ENCODE peak calls at places on chromosomes 6 and 20, in five cellular contexts. F is 8988T; G is activated CD4-positive, alpha-beta T cell treated with anti-CD3 and anti-CD28 coated beads, Interleukin-2, amount 50 U/mL, for 1 hour; S is ureter; B is endothelial cell. I is an unnamed sample.

GRCh38 chr6:20056350-20056992 is 155.8 kb downstream of the MBOAT1 start:
- DNase-seq in G (no peak), F (no peak), S (no peak), B (peak), I (no peak)

GRCh38 chr6:107784669-107785068 is 39.4 kb downstream of the SCML4 start:
- DNase-seq in B (no peak), G (no peak), F (no peak), S (no peak), I (no peak)

GRCh38 chr6:32815996-32816395 is 806 bp downstream of the HLA-DOB start:
- DNase-seq in B (no peak), G (no peak), F (no peak), S (no peak), I (no peak)

GRCh38 chr6:4848382-4849068 is 72.3 kb downstream of the CDYL start:
- DNase-seq in G (no peak), F (no peak), S (no peak), B (peak), I (no peak)

GRCh38 chr20:3729811-3730550 is 2.5 kb upstream of the HSPA12B start:
- DNase-seq in G (no peak), S (no peak), F (peak), B (no peak), I (no peak)

GRCh38 chr6:119137194-119138072 is 59.0 kb upstream of the FAM184A start:
- DNase-seq in B (no peak), G (no peak), S (no peak), F (no peak), I (no peak)

GRCh38 chr6:31718294-31718693 is 3.1 kb downstream of the LY6G6D start:
- DNase-seq in B (no peak), S (no peak), G (no peak), F (no peak), I (no peak)

GRCh38 chr6:99501762-99502161 is 13.5 kb downstream of the USP45 start:
- DNase-seq in S (no peak), F (no peak), B (no peak), G (no peak), I (no peak)

GRCh38 chr20:9359561-9360308 is 154.7 kb upstream of the LAMP5 start:
- DNase-seq in G (no peak), S (peak), F (peak), B (peak), I (no peak)

GRCh38 chr6:20877008-20877937 is 343.0 kb downstream of the CDKAL1 start:
- DNase-seq in S (peak), G (no peak), B (no peak), F (no peak), I (no peak)

GRCh38 chr6:159104931-159105330 is 60.1 kb upstream of the TAGAP start:
- DNase-seq in F (no peak), S (no peak), G (no peak), B (no peak), I (no peak)

GRCh38 chr20:51625105-51625504 is 82.6 kb upstream of the NFATC2 start:
- DNase-seq in B (no peak), S (no peak), F (no peak), G (no peak), I (no peak)

GRCh38 chr20:31661625-31662371 is 24.1 kb downstream of the COX4I2 start:
- DNase-seq in B (peak), S (peak), F (peak), G (peak), I (peak)